ENCODE peak calls at places on chromosomes 3 and 15, in nine cellular contexts. Y is B cell, M is stomach, V is HCT116, D is lung, T is heart right ventricle, R is MM.1S, F is osteocyte, I is OCI-LY7. O is an unnamed sample.

GRCh38 chr3:189338366-189338765 is 166.6 kb downstream of the TPRG1 start:
- DNase-seq in M (no peak), R (no peak), D (no peak), V (no peak), I (no peak), T (no peak), F (no peak), Y (no peak), O (no peak)

GRCh38 chr3:105938101-105938500 is 69.3 kb upstream of the CBLB start:
- DNase-seq in R (no peak), Y (no peak), F (no peak), I (no peak), D (no peak), T (no peak), V (no peak), M (no peak), O (no peak)

GRCh38 chr3:11434697-11435096 is 162.5 kb downstream of the ATG7 start:
- DNase-seq in Y (no peak), D (no peak), V (no peak), M (no peak), R (no peak), T (no peak), I (no peak), F (no peak), O (no peak)

GRCh38 chr3:40120816-40121215 is 188.7 kb upstream of the EIF1B start:
- DNase-seq in T (no peak), I (no peak), F (no peak), R (no peak), Y (no peak), M (no peak), D (no peak), V (no peak), O (no peak)

GRCh38 chr15:32952901-32953889 is 235.4 kb downstream of the GREM1 start:
- DNase-seq in F (no peak), R (no peak), M (no peak), I (no peak), Y (no peak), T (no peak), D (no peak), V (no peak), O (no peak)

GRCh38 chr15:28995193-28995592 is 109.4 kb downstream of the APBA2 start:
- DNase-seq in R (no peak), F (no peak), V (no peak), I (no peak), M (no peak), D (no peak), T (no peak), Y (no peak), O (no peak)

GRCh38 chr3:101070260-101071121 is 77.3 kb upstream of the ABI3BP start:
- DNase-seq in M (peak), F (no peak), D (peak), R (peak), Y (peak), V (peak), T (peak), I (peak), O (no peak)

GRCh38 chr3:30180305-30181275 is 425.8 kb upstream of the TGFBR2 start:
- DNase-seq in I (no peak), D (no peak), R (no peak), T (no peak), M (no peak), Y (no peak), F (no peak), V (no peak), O (no peak)

GRCh38 chr3:144148356-144148755 is 176.7 kb downstream of the DIPK2A start:
- DNase-seq in Y (no peak), M (no peak), D (no peak), I (no peak), F (no peak), R (no peak), V (no peak), T (no peak), O (no peak)

GRCh38 chr3:138360272-138361192 is 12.2 kb downstream of the MRAS start:
- DNase-seq in D (no peak), T (peak), Y (no peak), I (no peak), F (no peak), M (no peak), R (no peak), V (no peak), O (no peak)

GRCh38 chr15:62417444-62417843 is 252.4 kb upstream of the C2CD4B start:
- DNase-seq in D (no peak), Y (no peak), R (no peak), I (no peak), M (no peak), T (no peak), V (no peak), F (no peak), O (no peak)

GRCh38 chr3:16252988-16253387 is 11.8 kb downstream of the DPH3 start:
- DNase-seq in Y (no peak), D (no peak), M (no peak), I (no peak), T (no peak), F (no peak), R (no peak), V (no peak), O (no peak)

GRCh38 chr3:52317601-52318000 is 1.5 kb downstream of the DNAH1 start:
- DNase-seq in R (peak), T (peak), M (peak), I (peak), F (no peak), V (no peak), Y (peak), D (peak), O (no peak)

GRCh38 chr3:50567386-50568182 is at the start of gene C3orf18:
- DNase-seq in R (peak), I (peak), M (peak), Y (peak), D (peak), V (peak), T (peak), F (no peak), O (peak)

GRCh38 chr3:190848891-190849290 is 13.6 kb downstream of the GMNC start:
- DNase-seq in V (no peak), R (no peak), F (no peak), M (no peak), D (no peak), Y (no peak), T (no peak), I (no peak), O (no peak)

GRCh38 chr3:135885885-135886284 is 79.6 kb upstream of the PPP2R3A start:
- DNase-seq in D (no peak), T (no peak), Y (no peak), I (no peak), V (no peak), R (no peak), F (no peak), M (no peak), O (no peak)
- TF ChIP-seq CTCF in D (no peak), T (no peak), Y (no peak), I (no peak), V (no peak), R (no peak), F (no peak), M (no peak), O (no peak)

GRCh38 chr3:7144696-7145308 is 283.9 kb downstream of the GRM7 start:
- DNase-seq in V (peak), R (peak), D (no peak), M (no peak), Y (no peak), T (no peak), F (no peak), I (peak), O (no peak)
- TF ChIP-seq CTCF in V (peak), R (peak), D (no peak), M (no peak), Y (no peak), T (peak), F (peak), I (peak), O (peak)

GRCh38 chr15:31442203-31443090 is 115.8 kb downstream of the KLF13 start:
- DNase-seq in D (no peak), Y (no peak), T (peak), R (no peak), F (peak), M (peak), I (peak), V (no peak), O (no peak)
- TF ChIP-seq CTCF in D (no peak), Y (no peak), T (peak), R (no peak), F (peak), M (no peak), I (peak), V (no peak), O (peak)

GRCh38 chr15:90705212-90705611 is 11.9 kb upstream of the BLM start:
- DNase-seq in T (no peak), V (no peak), Y (no peak), I (no peak), R (no peak), D (no peak), M (no peak), F (no peak), O (no peak)

GRCh38 chr15:90698629-90699028 is 18.5 kb upstream of the BLM start:
- DNase-seq in R (no peak), T (no peak), D (no peak), Y (no peak), I (no peak), F (no peak), M (no peak), V (no peak), O (no peak)

GRCh38 chr15:90703455-90703854 is 13.7 kb upstream of the BLM start:
- DNase-seq in Y (no peak), M (no peak), V (no peak), T (no peak), D (no peak), R (no peak), F (no peak), I (no peak), O (no peak)

GRCh38 chr15:90701048-90701447 is 16.1 kb upstream of the BLM start:
- DNase-seq in M (no peak), D (no peak), V (no peak), F (no peak), T (no peak), Y (no peak), I (no peak), R (no peak), O (no peak)

DNA sequence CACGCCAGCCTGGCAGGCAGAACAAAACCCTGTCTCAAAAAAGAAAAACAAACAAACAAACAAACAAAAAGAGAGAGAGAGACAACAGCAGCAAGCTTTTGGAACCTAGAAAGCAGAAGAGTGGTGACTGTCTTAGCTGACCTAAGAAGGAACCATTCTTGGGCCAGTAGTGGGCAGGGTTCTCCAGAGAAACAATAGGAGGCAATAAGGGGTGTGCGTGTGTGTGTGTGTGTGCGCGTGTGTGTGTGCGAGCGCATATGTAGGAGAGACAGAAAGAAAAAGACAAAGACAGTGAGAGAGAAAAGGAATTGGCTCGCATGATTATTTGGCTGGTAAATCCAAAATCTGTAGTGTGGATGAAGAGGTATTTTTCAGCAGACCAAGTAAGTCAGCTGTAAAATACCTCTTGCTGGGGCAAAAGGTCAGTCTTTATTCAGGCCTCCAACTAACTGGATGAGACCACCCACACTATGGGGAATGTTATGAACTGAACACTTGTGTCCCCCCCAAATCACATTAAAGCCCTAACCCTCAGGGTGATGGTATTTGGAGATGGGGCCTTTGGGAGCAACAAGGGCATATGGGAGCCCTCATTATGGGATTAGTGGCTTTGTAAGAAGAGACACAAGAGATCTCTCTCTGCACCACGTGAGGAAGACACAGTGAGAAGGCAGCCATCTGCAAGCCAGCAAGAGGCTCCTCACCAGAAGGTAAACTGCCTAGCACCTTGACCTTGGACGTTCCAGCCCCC is 15.1 kb upstream of the BLM start:
- DNase-seq in D (no peak), R (no peak), F (no peak), I (no peak), M (no peak), V (no peak), Y (no peak), T (peak), O (no peak)
- TF ChIP-seq CTCF in D (peak), R (no peak), F (no peak), I (no peak), M (no peak), V (no peak), Y (no peak), T (peak), O (no peak)

O was measured in type B pancreatic cell.